ENCODE peak calls at places on chromosomes 3 and 15, in eight cellular contexts. N, M, R, Z, K, S, T and Y are unnamed samples.

GRCh38 chr3:128068156-128068620 is 16.0 kb downstream of the SEC61A1 start:
- DNase-seq in N (no peak), K (peak), Z (peak), T (peak), R (no peak), M (no peak), S (no peak), Y (no peak)

GRCh38 chr3:23589586-23589985 is 216.2 kb upstream of the UBE2E1 start:
- DNase-seq in M (no peak), S (no peak), K (no peak), R (no peak), T (no peak), N (no peak), Z (no peak), Y (no peak)

GRCh38 chr3:171113716-171114115 is 87.2 kb upstream of the SLC2A2 start:
- DNase-seq in R (no peak), S (no peak), Z (peak), M (no peak), T (no peak), N (no peak), K (peak), Y (no peak)

GRCh38 chr15:80609512-80609946 is 85.6 kb upstream of the ABHD17C start:
- DNase-seq in K (no peak), Z (no peak), N (no peak), T (no peak), M (no peak), S (no peak), R (no peak), Y (no peak)

GRCh38 chr3:149621218-149622005 is 36.4 kb downstream of the WWTR1 start:
- DNase-seq in R (no peak), K (no peak), N (no peak), M (no peak), T (peak), S (no peak), Z (no peak), Y (no peak)

GRCh38 chr3:38829404-38829803 is 13.4 kb upstream of the SCN10A start:
- DNase-seq in K (no peak), R (peak), Z (no peak), S (no peak), M (peak), N (no peak), T (peak), Y (peak)

GRCh38 chr3:130831716-130832400 is 62.0 kb upstream of the ATP2C1 start:
- DNase-seq in K (peak), M (no peak), T (no peak), R (no peak), N (no peak), S (no peak), Z (no peak), Y (no peak)

GRCh38 chr3:65888980-65889706 is 149.6 kb downstream of the MAGI1 start:
- DNase-seq in N (no peak), Z (no peak), K (no peak), M (no peak), R (no peak), T (peak), S (no peak), Y (no peak)

GRCh38 chr3:42839616-42840015 is 30.4 kb downstream of the ACKR2 start:
- DNase-seq in T (peak), R (no peak), Z (peak), K (peak), M (no peak), S (no peak), N (peak), Y (no peak)

GRCh38 chr3:59979542-59979941 is 929.7 kb upstream of the CFAP20DC start:
- DNase-seq in S (no peak), N (no peak), T (no peak), Z (no peak), K (no peak), R (no peak), M (no peak), Y (no peak)

GRCh38 chr3:128482857-128483656 is 9.9 kb downstream of the GATA2 start:
- DNase-seq in Z (no peak), T (peak), K (no peak), M (no peak), N (no peak), R (peak), S (no peak), Y (peak)

GRCh38 chr15:62324382-62324781 is 159.3 kb upstream of the C2CD4B start:
- DNase-seq in S (no peak), N (no peak), Z (no peak), M (no peak), K (no peak), R (no peak), T (no peak), Y (no peak)

GRCh38 chr3:157499342-157499963 is 3.8 kb downstream of the VEPH1 start:
- DNase-seq in S (no peak), K (no peak), T (no peak), Z (peak), N (peak), M (no peak), R (peak), Y (peak)

GRCh38 chr3:13480340-13481318 is 523 bp downstream of the HDAC11 start:
- DNase-seq in R (peak), M (no peak), S (no peak), N (peak), Z (no peak), T (peak), K (no peak), Y (no peak)

GRCh38 chr15:30922469-30923311 is 19.0 kb downstream of the FAN1 start:
- DNase-seq in T (no peak), S (no peak), R (peak), M (no peak), Z (peak), K (no peak), N (peak), Y (no peak)

GRCh38 chr15:52370010-52370409 is 74.4 kb upstream of the MYO5C start:
- DNase-seq in N (no peak), T (no peak), K (no peak), S (no peak), Z (no peak), M (no peak), R (no peak), Y (no peak)

GRCh38 chr3:123627673-123628670 is 43.1 kb upstream of the HACD2 start:
- DNase-seq in S (no peak), Z (no peak), K (peak), M (peak), R (peak), N (no peak), T (no peak), Y (no peak)

GRCh38 chr15:57340673-57341259 is 35.5 kb upstream of the CGNL1 start:
- DNase-seq in N (peak), R (peak), Z (peak), M (no peak), K (peak), T (peak), S (no peak), Y (no peak)

GRCh38 chr3:151709847-151710246 is 23.9 kb upstream of the AADACL2 start:
- DNase-seq in T (no peak), R (no peak), K (no peak), N (no peak), M (no peak), Z (no peak), S (no peak), Y (no peak)

GRCh38 chr15:65512807-65513416 is 4.6 kb downstream of the DPP8 start:
- DNase-seq in Z (no peak), S (no peak), M (peak), K (no peak), N (peak), T (no peak), R (peak), Y (peak)

GRCh38 chr3:16300881-16301359 is 35.9 kb downstream of the OXNAD1 start:
- DNase-seq in R (no peak), Z (no peak), N (no peak), T (no peak), S (peak), K (no peak), M (no peak), Y (no peak)

GRCh38 chr3:158103131-158103955 is 2.9 kb downstream of the SHOX2 start:
- DNase-seq in R (peak), T (no peak), N (no peak), S (no peak), Z (no peak), K (no peak), M (no peak), Y (peak)

GRCh38 chr3:77815467-77815866 is 775.6 kb downstream of the ROBO2 start:
- DNase-seq in R (no peak), K (no peak), M (no peak), S (no peak), T (no peak), Z (peak), N (no peak), Y (no peak)